ENCODE peak calls at places on chromosome 22, in seven cellular contexts. W, F, O, L, V, S and Z are unnamed samples.

GRCh38 chr22:26914786-26915185 is 257.4 kb downstream of the MIAT start:
- DNase-seq in W (no peak), F (no peak), O (no peak), L (no peak), V (no peak), S (no peak), Z (no peak)

GRCh38 chr22:39556970-39557811 is 13.4 kb upstream of the CACNA1I start:
- DNase-seq in W (no peak), F (no peak), O (no peak), L (no peak), V (no peak), S (peak), Z (no peak)

GRCh38 chr22:26590525-26590858 is 560 bp upstream of the TPST2 start:
- DNase-seq in W (no peak), F (no peak), O (no peak), L (no peak), V (no peak), S (no peak), Z (no peak)

GRCh38 chr22:30691204-30691603 is 3.5 kb upstream of the OSBP2 start:
- DNase-seq in W (no peak), F (no peak), O (no peak), L (no peak), V (no peak), S (no peak), Z (no peak)

GRCh38 chr22:43404673-43405385 is 7.0 kb upstream of the MPPED1 start:
- DNase-seq in W (no peak), F (no peak), O (no peak), L (no peak), V (no peak), S (no peak), Z (no peak)

GRCh38 chr22:38418589-38418988 is 36.4 kb downstream of the KCNJ4 start:
- DNase-seq in W (no peak), F (no peak), O (no peak), L (no peak), V (no peak), S (no peak), Z (no peak)

GRCh38 chr22:46378499-46379300 is 43.2 kb downstream of the TRMU start:
- DNase-seq in W (no peak), F (no peak), O (no peak), L (no peak), V (no peak), S (no peak), Z (no peak)

GRCh38 chr22:49331878-49332277 is 495.8 kb downstream of the BRD1 start:
- DNase-seq in W (no peak), F (no peak), O (no peak), L (no peak), V (no peak), S (no peak), Z (no peak)